ENCODE peak calls at places on chromosomes 1 and 21, in six cellular contexts. C, O, D, N, G and B are unnamed samples.

GRCh38 chr1:150970818-150971582 is 3.6 kb downstream of the CERS2 start:
- DNase-seq in C (no peak), O (no peak), D (no peak), N (no peak), G (no peak), B (peak; percentile 62)

GRCh38 chr1:33022650-33023200 is 14.0 kb downstream of the AK2 start:
- DNase-seq in C (no peak), O (no peak), D (no peak), N (no peak), G (no peak), B (no peak)

GRCh38 chr1:9245230-9245619 is 10.7 kb downstream of the H6PD start:
- DNase-seq in C (no peak), O (no peak), D (no peak), N (no peak), G (no peak), B (no peak)

GRCh38 chr1:160101717-160102522 is 3.5 kb upstream of the IGSF8 start:
- DNase-seq in C (no peak), O (no peak), D (no peak), N (no peak), G (no peak), B (peak; percentile 33)

GRCh38 chr1:94300731-94301130 is 63.3 kb upstream of the ARHGAP29 start:
- DNase-seq in C (no peak), O (no peak), D (no peak), N (no peak), G (no peak), B (no peak)

GRCh38 chr1:234477373-234478151 is 1.4 kb downstream of the TARBP1 start:
- DNase-seq in C (no peak), O (no peak), D (peak; percentile 25), N (no peak), G (no peak), B (no peak)

GRCh38 chr1:149942207-149942606 is 5.5 kb upstream of the MTMR11 start:
- DNase-seq in C (no peak), O (no peak), D (peak; percentile 82), N (peak; percentile 49), G (peak; percentile 67), B (peak; percentile 41)

GRCh38 chr1:6668503-6668902 is 33.1 kb downstream of the DNAJC11 start:
- DNase-seq in C (no peak), O (no peak), D (no peak), N (no peak), G (no peak), B (no peak)

GRCh38 chr1:93350875-93351274 is 5.2 kb downstream of the DR1 start:
- DNase-seq in C (no peak), O (no peak), D (no peak), N (no peak), G (no peak), B (no peak)

GRCh38 chr1:116878804-116879477 is 30.8 kb upstream of the PTGFRN start:
- DNase-seq in C (peak; percentile 61), O (peak; percentile 18), D (peak; percentile 71), N (no peak), G (peak; percentile 48), B (peak; percentile 17)

GRCh38 chr1:33819290-33819912 is 44.5 kb upstream of the HMGB4 start:
- DNase-seq in C (no peak), O (no peak), D (no peak), N (no peak), G (no peak), B (no peak)

GRCh38 chr1:167221126-167221803 is 579 bp downstream of the POU2F1 start:
- DNase-seq in C (no peak), O (no peak), D (peak; percentile 65), N (no peak), G (peak; percentile 55), B (no peak)

GRCh38 chr1:63475761-63476160 is 47.3 kb downstream of the ITGB3BP start:
- DNase-seq in C (no peak), O (no peak), D (no peak), N (no peak), G (no peak), B (peak; percentile 10)

GRCh38 chr1:116386042-116386441 is 13.0 kb downstream of the ATP1A1 start:
- DNase-seq in C (no peak), O (no peak), D (no peak), N (no peak), G (no peak), B (no peak)

GRCh38 chr1:28516518-28516956 is 10.7 kb downstream of the RCC1 start:
- DNase-seq in C (no peak), O (no peak), D (no peak), N (no peak), G (no peak), B (no peak)

GRCh38 chr1:197948926-197949899 is 32.0 kb downstream of the LHX9 start:
- DNase-seq in C (no peak), O (no peak), D (no peak), N (no peak), G (no peak), B (no peak)

GRCh38 chr21:31537872-31538576 is 121.5 kb upstream of the SOD1 start:
- DNase-seq in C (no peak), O (no peak), D (no peak), N (no peak), G (peak; percentile 33), B (no peak)

GRCh38 chr21:17466166-17466565 is 46.7 kb upstream of the CXADR start:
- DNase-seq in C (no peak), O (no peak), D (no peak), N (no peak), G (no peak), B (peak; percentile 83)

GRCh38 chr21:38989745-38990423 is 184.2 kb downstream of the ETS2 start:
- DNase-seq in C (no peak), O (no peak), D (peak; percentile 77), N (no peak), G (no peak), B (peak; percentile 94)

GRCh38 chr1:187839873-187840272 is 1011.1 kb downstream of the PLA2G4A start:
- DNase-seq in C (no peak), O (no peak), D (no peak), N (no peak), G (no peak), B (no peak)

GRCh38 chr1:35448344-35448801 is 108.8 kb downstream of the KIAA0319L start:
- DNase-seq in C (no peak), O (no peak), D (no peak), N (no peak), G (no peak), B (peak; percentile 99)

GRCh38 chr1:79042117-79042516 is 35.6 kb upstream of the ADGRL4 start:
- DNase-seq in C (peak; percentile 44), O (no peak), D (no peak), N (no peak), G (no peak), B (peak; percentile 80)

GRCh38 chr1:204544321-204544720 is 28.1 kb downstream of the MDM4 start:
- DNase-seq in C (no peak), O (no peak), D (no peak), N (no peak), G (no peak), B (peak; percentile 54)

GRCh38 chr1:9798236-9799130 is 25.3 kb downstream of the CLSTN1 start:
- DNase-seq in C (no peak), O (no peak), D (no peak), N (no peak), G (peak; percentile 3), B (peak; percentile 18)

GRCh38 chr1:44249543-44249942 is 36.3 kb downstream of the DMAP1 start:
- DNase-seq in C (no peak), O (no peak), D (peak; percentile 48), N (no peak), G (peak; percentile 49), B (no peak)

GRCh38 chr1:87963566-87963965 is 634.9 kb downstream of the LMO4 start:
- DNase-seq in C (no peak), O (no peak), D (no peak), N (no peak), G (no peak), B (peak; percentile 87)

GRCh38 chr1:53328490-53329182 is 766 bp upstream of the LRP8 start:
- DNase-seq in C (no peak), O (no peak), D (peak; percentile 60), N (no peak), G (no peak), B (no peak)

GRCh38 chr1:230010618-230011332 is 56.3 kb upstream of the GALNT2 start:
- DNase-seq in C (no peak), O (no peak), D (no peak), N (no peak), G (no peak), B (no peak)

GRCh38 chr1:119531606-119532323 is 24.8 kb downstream of the HSD3B1 start:
- DNase-seq in C (no peak), O (no peak), D (no peak), N (no peak), G (no peak), B (no peak)

GRCh38 chr1:17011439-17012307 is at the start of gene ATP13A2:
- DNase-seq in C (no peak), O (peak; percentile 67), D (peak; percentile 94), N (peak; percentile 67), G (peak; percentile 96), B (peak; percentile 56)
- H3K4me1 ChIP-seq in C (peaks cover 22% of the 10 kb centered on the region), O (peaks cover 17% of the 10 kb centered on the region), D (peaks cover 12% of the 10 kb centered on the region), N (peaks cover 16% of the 10 kb centered on the region), G (peaks cover 32% of the 10 kb centered on the region), B (peaks cover 10% of the 10 kb centered on the region)

GRCh38 chr1:37822942-37823865 is 15.2 kb upstream of the YRDC start:
- DNase-seq in C (no peak), O (no peak), D (no peak), N (no peak), G (no peak), B (peak; percentile 56)
- H3K4me3 ChIP-seq in C (no peak overlapping the region), O (no peak overlapping the region), D (no peak overlapping the region), N (no peak overlapping the region), G (no peak overlapping the region), B (no peak overlapping the region)

GRCh38 chr1:76254165-76255043 is 179.9 kb downstream of the ST6GALNAC3 start:
- DNase-seq in C (no peak), O (peak; percentile 64), D (no peak), N (no peak), G (no peak), B (no peak)
- TF ChIP-seq RAD21 in C (no peak), O (peak; percentile 35), D (no peak), N (no peak), G (no peak), B (no peak)

GRCh38 chr1:19437911-19438310 is 47.4 kb downstream of the CAPZB start:
- DNase-seq in C (no peak), O (no peak), D (no peak), N (no peak), G (no peak), B (peak; percentile 48)
- H3K4me1 ChIP-seq in C (peaks cover 5% of the 10 kb centered on the region), O (peaks cover 15% of the 10 kb centered on the region), D (peaks cover 79% of the 10 kb centered on the region), N (peaks cover 64% of the 10 kb centered on the region), G (peaks cover 20% of the 10 kb centered on the region), B (peaks cover 58% of the 10 kb centered on the region)

GRCh38 chr21:44549525-44550211 is 1.6 kb downstream of the KRTAP10-2 start:
- DNase-seq in C (no peak), O (no peak), D (no peak), N (no peak), G (peak; percentile 3), B (no peak)

GRCh38 chr21:44547656-44548331 is 3.5 kb downstream of the KRTAP10-2 start:
- DNase-seq in C (no peak), O (no peak), D (no peak), N (no peak), G (no peak), B (no peak)

GRCh38 chr21:44548922-44549321 is 2.4 kb downstream of the KRTAP10-2 start:
- DNase-seq in C (no peak), O (no peak), D (no peak), N (no peak), G (no peak), B (no peak)

GRCh38 chr21:44550807-44551206 is 498 bp downstream of the KRTAP10-2 start:
- DNase-seq in C (no peak), O (no peak), D (no peak), N (no peak), G (no peak), B (no peak)

GRCh38 chr21:44548381-44548780 is 2.9 kb downstream of the KRTAP10-2 start:
- DNase-seq in C (no peak), O (no peak), D (no peak), N (no peak), G (no peak), B (no peak)
- H3K4me3 ChIP-seq in C (no peak overlapping the region), O (no peak overlapping the region), D (no peak overlapping the region), N (no peak overlapping the region), G (no peak overlapping the region), B (no peak overlapping the region)